ENCODE peak calls at places on chromosome 1, in eight cellular contexts. Y is mesendoderm, C is GM23248, V is keratinocyte, T is fibroblast of lung, U is K562, K is osteoblast, O is hepatocyte. P is an unnamed sample.
A peak's percentile ranks its signal among the peaks of the same experiment; 100 is the strongest.

GRCh38 chr1:164356511-164356910 is 202.5 kb upstream of the PBX1 start:
- DNase-seq in T (no peak), U (no peak), O (no peak), K (no peak), Y (no peak), C (no peak), V (no peak), P (no peak)

GRCh38 chr1:22208973-22209378 is 66.1 kb upstream of the WNT4 start:
- DNase-seq in T (no peak), O (no peak), U (no peak), Y (peak; percentile 72), C (no peak), K (no peak), V (no peak), P (no peak)

GRCh38 chr1:83055391-83056170 is 943.4 kb downstream of the TTLL7 start:
- DNase-seq in C (no peak), T (no peak), U (no peak), V (peak; percentile 13), O (peak; percentile 34), Y (peak; percentile 86), K (no peak), P (peak; percentile 62)

GRCh38 chr1:172657586-172657985 is 1.3 kb upstream of the FASLG start:
- DNase-seq in V (no peak), Y (no peak), O (no peak), U (no peak), C (no peak), T (no peak), K (no peak), P (no peak)

GRCh38 chr1:58791106-58791505 is 7.3 kb upstream of the JUN start:
- DNase-seq in U (no peak), Y (no peak), K (no peak), C (no peak), O (no peak), V (no peak), T (no peak), P (no peak)

GRCh38 chr1:158445371-158445770 is 16.3 kb upstream of the OR10K1 start:
- DNase-seq in K (no peak), V (no peak), C (no peak), U (no peak), Y (no peak), O (no peak), T (no peak), P (no peak)

GRCh38 chr1:153577624-153578051 is 12.0 kb upstream of the S100A2 start:
- DNase-seq in Y (peak; percentile 39), O (no peak), K (peak; percentile 86), T (no peak), U (peak; percentile 35), C (no peak), V (no peak), P (no peak)

GRCh38 chr1:180040034-180040433 is 85.4 kb downstream of the CEP350 start:
- DNase-seq in U (no peak), V (no peak), Y (no peak), K (peak; percentile 84), C (peak; percentile 93), O (no peak), T (peak; percentile 42), P (peak; percentile 65)

GRCh38 chr1:24720152-24720551 is 25.1 kb upstream of the CLIC4 start:
- DNase-seq in V (no peak), T (peak; percentile 90), K (peak; percentile 95), C (peak; percentile 91), O (no peak), U (no peak), Y (no peak), P (peak; percentile 48)

GRCh38 chr1:214552174-214552608 is 789 bp upstream of the PTPN14 start:
- DNase-seq in U (no peak), O (peak; percentile 88), Y (peak; percentile 98), V (no peak), C (peak; percentile 88), T (peak; percentile 82), K (peak; percentile 92), P (peak; percentile 91)

GRCh38 chr1:24379733-24380315 is 33.8 kb downstream of the STPG1 start:
- DNase-seq in U (no peak), C (peak; percentile 77), O (no peak), T (peak; percentile 35), V (no peak), Y (no peak), K (peak; percentile 92), P (peak; percentile 97)

GRCh38 chr1:159889821-159890252 is 10.1 kb downstream of the CFAP45 start:
- DNase-seq in V (no peak), C (peak; percentile 91), K (peak; percentile 82), U (peak; percentile 65), T (peak; percentile 96), Y (peak; percentile 91), O (no peak), P (peak; percentile 66)

GRCh38 chr1:201216395-201217085 is 25.9 kb downstream of the IGFN1 start:
- DNase-seq in K (peak; percentile 88), T (no peak), V (no peak), Y (no peak), O (no peak), C (no peak), U (no peak), P (no peak)

GRCh38 chr1:87685366-87686136 is 356.9 kb downstream of the LMO4 start:
- DNase-seq in T (peak; percentile 44), Y (no peak), O (peak; percentile 11), V (no peak), C (no peak), K (peak; percentile 21), U (no peak), P (no peak)

DNA sequence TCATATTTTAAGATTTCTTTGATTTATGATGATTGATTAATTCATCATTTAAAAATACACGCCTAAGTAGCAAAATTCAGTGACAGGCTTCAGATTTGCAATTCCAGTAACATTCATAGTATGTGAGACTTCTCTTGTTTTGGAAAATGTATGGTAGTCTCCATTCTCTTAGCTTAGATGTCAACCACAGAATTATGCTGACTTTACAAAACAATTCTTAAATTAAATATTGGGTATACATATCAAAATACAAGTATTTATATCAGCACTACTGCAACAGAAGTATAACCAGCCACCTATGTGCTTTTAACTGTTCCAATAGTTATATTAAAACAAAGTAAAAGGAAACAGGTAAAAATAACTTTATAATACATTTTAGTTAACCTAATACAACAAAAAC is 1328.6 kb upstream of the ADGRL2 start:
- DNase-seq in Y (no peak), C (no peak), U (no peak), K (no peak), T (no peak), V (no peak), O (no peak), P (no peak)
- H3K79me2 ChIP-seq in Y (no peaks in the 10 kb centered on the region), C (no peaks in the 10 kb centered on the region), U (no peaks in the 10 kb centered on the region), K (no peaks in the 10 kb centered on the region), T (no peaks in the 10 kb centered on the region), V (no peaks in the 10 kb centered on the region), O (no peaks in the 10 kb centered on the region), P (no peaks in the 10 kb centered on the region)

DNA sequence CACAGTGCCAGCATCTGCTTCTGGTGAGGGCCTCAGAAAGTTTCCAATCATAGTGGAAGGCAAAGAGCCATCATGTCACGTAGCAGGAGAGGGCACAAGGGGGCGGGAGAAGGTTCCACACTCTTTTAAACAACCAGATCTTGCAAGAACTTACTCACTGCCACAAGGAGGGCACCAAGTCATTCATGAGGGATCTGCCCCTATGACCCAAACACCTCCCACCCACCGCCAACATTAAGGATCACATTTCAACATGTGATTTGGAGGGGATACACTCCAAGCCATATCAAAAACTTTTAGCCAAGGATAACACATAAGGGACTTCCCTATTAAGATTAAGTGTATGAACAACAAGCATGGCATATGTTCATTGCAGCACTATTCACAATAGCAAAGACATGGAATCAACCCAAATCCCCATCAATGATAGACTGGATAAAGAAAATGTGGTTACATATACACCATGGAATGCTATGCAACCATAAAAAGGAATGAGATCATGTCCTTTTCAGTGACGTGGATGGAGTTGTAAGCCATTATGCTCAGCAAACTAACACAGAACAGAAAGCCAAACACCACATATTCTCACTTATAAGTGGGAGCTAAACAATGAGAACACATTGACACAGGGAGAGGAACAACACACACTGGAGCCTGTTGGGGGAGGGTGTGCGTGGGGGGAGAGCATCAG is 19.9 kb upstream of the SLC35F3 start:
- DNase-seq in Y (no peak), U (no peak), K (no peak), C (no peak), V (no peak), O (no peak), T (peak; percentile 84), P (no peak)
- H3K4me3 ChIP-seq in Y (no peak overlapping the region), U (no peak overlapping the region), K (no peak overlapping the region), C (no peak overlapping the region), V (no peak overlapping the region), O (no peak overlapping the region), T (no peak overlapping the region), P (no peak overlapping the region)

DNA sequence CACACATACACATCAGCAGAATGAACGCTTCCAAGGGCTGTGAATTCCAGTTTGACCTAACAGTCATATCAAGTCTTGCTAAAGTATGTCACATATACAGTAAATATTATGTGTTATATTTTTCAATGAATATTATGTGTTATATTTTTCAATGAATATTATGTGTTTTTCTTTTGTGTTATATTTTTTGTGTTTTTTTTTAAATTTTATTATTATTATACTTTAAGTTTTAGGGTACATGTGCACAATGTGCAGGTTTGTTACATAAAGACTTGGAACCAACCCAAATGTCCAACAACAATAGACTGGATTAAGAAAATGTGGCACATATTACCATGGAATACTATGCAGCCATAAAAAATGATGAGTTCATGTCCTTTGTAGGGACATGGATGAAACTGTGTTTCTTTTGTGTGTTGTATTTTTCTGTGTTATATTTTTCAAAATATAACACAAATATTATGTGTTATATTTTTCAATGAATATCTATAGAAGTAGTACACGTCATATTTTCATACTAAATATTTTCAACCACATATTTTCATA is 35.5 kb downstream of the TTC13 start:
- DNase-seq in V (no peak), U (no peak), Y (no peak), C (no peak), K (no peak), O (no peak), T (no peak), P (no peak)
- H3K79me2 ChIP-seq in V (no peaks in the 10 kb centered on the region), U (no peaks in the 10 kb centered on the region), Y (no peaks in the 10 kb centered on the region), C (no peaks in the 10 kb centered on the region), K (no peaks in the 10 kb centered on the region), O (no peaks in the 10 kb centered on the region), T (no peaks in the 10 kb centered on the region), P (no peaks in the 10 kb centered on the region)

DNA sequence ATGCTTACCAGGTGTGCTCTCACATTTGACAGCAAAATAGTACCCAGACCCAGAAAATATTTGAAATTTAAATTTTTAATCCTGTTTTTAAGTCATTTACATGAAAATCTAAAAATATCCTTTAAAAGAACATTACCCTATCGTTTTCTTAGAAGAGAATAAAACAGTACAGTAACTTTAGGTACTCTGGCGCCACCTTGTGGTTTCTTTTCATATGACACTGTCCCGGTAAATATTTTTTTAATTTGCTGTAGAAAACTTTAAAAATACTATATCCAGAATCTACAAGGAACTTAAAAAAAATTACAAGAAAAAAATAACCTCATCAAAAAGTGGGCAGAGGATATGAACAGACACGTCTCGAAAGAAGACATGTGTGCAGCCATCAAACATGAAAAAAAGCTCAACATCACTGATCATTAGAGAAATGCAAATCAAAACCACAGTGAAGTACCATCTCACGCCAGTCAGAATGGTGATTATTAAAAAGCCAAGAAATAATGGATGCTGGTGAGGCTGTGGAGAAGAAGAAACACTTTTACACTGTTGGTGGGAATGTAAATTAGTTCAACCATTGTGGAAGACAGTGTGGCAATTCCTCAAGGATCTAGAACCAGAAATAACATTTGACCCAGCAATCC is 129.2 kb downstream of the RGS21 start:
- DNase-seq in O (peak; percentile 66), V (no peak), U (peak; percentile 71), Y (peak; percentile 22), K (no peak), C (peak; percentile 36), T (peak; percentile 40), P (peak; percentile 4)
- H3K4me3 ChIP-seq in O (no peak overlapping the region), V (no peak overlapping the region), U (no peak overlapping the region), Y (no peak overlapping the region), K (no peak overlapping the region), C (peak overlapping the region; percentile 47), T (peak overlapping the region; percentile 29), P (no peak overlapping the region)